ENCODE peak calls at places on chromosomes 6 and 20, in six cellular contexts. One of them, this sample, is unnamed.

GRCh38 chr20:20371133-20371532 is 3.2 kb downstream of the INSM1 start:
- DNase-seq in spleen: no peak
- DNase-seq in sigmoid colon: no peak
- DNase-seq in IMR-90: no peak
- DNase-seq in left lung: no peak
- DNase-seq in endothelial cell of umbilical vein: no peak
- DNase-seq in this sample: no peak

GRCh38 chr6:29451471-29452193 is 5.2 kb downstream of the OR11A1 start:
- DNase-seq in spleen: no peak
- DNase-seq in sigmoid colon: no peak
- DNase-seq in IMR-90: no peak
- DNase-seq in left lung: no peak
- DNase-seq in endothelial cell of umbilical vein: no peak
- DNase-seq in this sample: no peak

GRCh38 chr6:7461416-7461815 is 71.8 kb downstream of the RIOK1 start:
- DNase-seq in spleen: no peak
- DNase-seq in sigmoid colon: peak; percentile 1
- DNase-seq in IMR-90: peak; percentile 12
- DNase-seq in left lung: no peak
- DNase-seq in endothelial cell of umbilical vein: no peak
- DNase-seq in this sample: no peak

GRCh38 chr20:4476903-4477302 is 244.8 kb upstream of the PRND start:
- DNase-seq in spleen: no peak
- DNase-seq in sigmoid colon: no peak
- DNase-seq in IMR-90: no peak
- DNase-seq in left lung: no peak
- DNase-seq in endothelial cell of umbilical vein: no peak
- DNase-seq in this sample: no peak

GRCh38 chr20:56928007-56928406 is 298.9 kb downstream of the TFAP2C start:
- DNase-seq in spleen: no peak
- DNase-seq in sigmoid colon: peak; percentile 8
- DNase-seq in IMR-90: no peak
- DNase-seq in left lung: no peak
- DNase-seq in endothelial cell of umbilical vein: no peak
- DNase-seq in this sample: no peak

GRCh38 chr6:134117409-134117808 is 65.0 kb upstream of the SLC2A12 start:
- DNase-seq in spleen: no peak
- DNase-seq in sigmoid colon: no peak
- DNase-seq in IMR-90: peak; percentile 59
- DNase-seq in left lung: no peak
- DNase-seq in endothelial cell of umbilical vein: no peak
- DNase-seq in this sample: no peak

GRCh38 chr6:2862712-2863174 is 21.1 kb upstream of the SERPINB1 start:
- DNase-seq in spleen: no peak
- DNase-seq in sigmoid colon: no peak
- DNase-seq in IMR-90: no peak
- DNase-seq in left lung: no peak
- DNase-seq in endothelial cell of umbilical vein: no peak
- DNase-seq in this sample: no peak

GRCh38 chr6:25122622-25123237 is 156.4 kb upstream of the CARMIL1 start:
- DNase-seq in spleen: no peak
- DNase-seq in sigmoid colon: no peak
- DNase-seq in IMR-90: no peak
- DNase-seq in left lung: no peak
- DNase-seq in endothelial cell of umbilical vein: peak; percentile 20
- DNase-seq in this sample: no peak

GRCh38 chr6:21061892-21062291 is 527.6 kb downstream of the CDKAL1 start:
- DNase-seq in spleen: no peak
- DNase-seq in sigmoid colon: no peak
- DNase-seq in IMR-90: no peak
- DNase-seq in left lung: no peak
- DNase-seq in endothelial cell of umbilical vein: no peak
- DNase-seq in this sample: no peak

GRCh38 chr6:156280131-156280530 is 497.0 kb upstream of the ARID1B start:
- DNase-seq in spleen: no peak
- DNase-seq in sigmoid colon: no peak
- DNase-seq in IMR-90: no peak
- DNase-seq in left lung: no peak
- DNase-seq in endothelial cell of umbilical vein: no peak
- DNase-seq in this sample: no peak

GRCh38 chr6:79224005-79224404 is 10.5 kb downstream of the HMGN3 start:
- DNase-seq in spleen: no peak
- DNase-seq in sigmoid colon: no peak
- DNase-seq in IMR-90: no peak
- DNase-seq in left lung: no peak
- DNase-seq in endothelial cell of umbilical vein: no peak
- DNase-seq in this sample: no peak

GRCh38 chr6:2949536-2950083 is 21.8 kb downstream of the SERPINB6 start:
- DNase-seq in spleen: no peak
- DNase-seq in sigmoid colon: no peak
- DNase-seq in IMR-90: no peak
- DNase-seq in left lung: no peak
- DNase-seq in endothelial cell of umbilical vein: no peak
- DNase-seq in this sample: no peak

GRCh38 chr20:19254086-19254821 is 41.8 kb downstream of the SLC24A3 start:
- DNase-seq in spleen: no peak
- DNase-seq in sigmoid colon: no peak
- DNase-seq in IMR-90: no peak
- DNase-seq in left lung: no peak
- DNase-seq in endothelial cell of umbilical vein: no peak
- DNase-seq in this sample: no peak

GRCh38 chr6:89321571-89321970 is 6.5 kb upstream of the GABRR2 start:
- DNase-seq in spleen: no peak
- DNase-seq in sigmoid colon: no peak
- DNase-seq in IMR-90: no peak
- DNase-seq in left lung: no peak
- DNase-seq in endothelial cell of umbilical vein: no peak
- DNase-seq in this sample: no peak

GRCh38 chr6:137494281-137494966 is at the start of gene OLIG3:
- DNase-seq in spleen: no peak
- DNase-seq in sigmoid colon: no peak
- DNase-seq in IMR-90: no peak
- DNase-seq in left lung: no peak
- DNase-seq in endothelial cell of umbilical vein: no peak
- DNase-seq in this sample: no peak

GRCh38 chr20:58797371-58798050 is 53.2 kb downstream of the GNAS-AS1 start:
- DNase-seq in spleen: no peak
- DNase-seq in sigmoid colon: no peak
- DNase-seq in IMR-90: no peak
- DNase-seq in left lung: no peak
- DNase-seq in endothelial cell of umbilical vein: no peak
- DNase-seq in this sample: no peak

GRCh38 chr6:9437836-9438235 is 977.0 kb downstream of the TFAP2A start:
- DNase-seq in spleen: no peak
- DNase-seq in sigmoid colon: no peak
- DNase-seq in IMR-90: peak; percentile 59
- DNase-seq in left lung: no peak
- DNase-seq in endothelial cell of umbilical vein: no peak
- DNase-seq in this sample: no peak

GRCh38 chr20:57667924-57668782 is 41.7 kb downstream of the PMEPA1 start:
- DNase-seq in spleen: no peak
- DNase-seq in sigmoid colon: no peak
- DNase-seq in IMR-90: no peak
- DNase-seq in left lung: peak; percentile 68
- DNase-seq in endothelial cell of umbilical vein: no peak
- DNase-seq in this sample: no peak

GRCh38 chr20:38198238-38198861 is 33.3 kb upstream of the TGM2 start:
- DNase-seq in spleen: no peak
- DNase-seq in sigmoid colon: peak; percentile 50
- DNase-seq in IMR-90: peak; percentile 73
- DNase-seq in left lung: no peak
- DNase-seq in endothelial cell of umbilical vein: no peak
- DNase-seq in this sample: no peak

GRCh38 chr6:163319609-163320366 is 94.7 kb upstream of the QKI start:
- DNase-seq in spleen: no peak
- DNase-seq in sigmoid colon: no peak
- DNase-seq in IMR-90: no peak
- DNase-seq in left lung: no peak
- DNase-seq in endothelial cell of umbilical vein: no peak
- DNase-seq in this sample: no peak

GRCh38 chr6:45486739-45487138 is 109.0 kb upstream of the SUPT3H start:
- DNase-seq in spleen: no peak
- DNase-seq in sigmoid colon: no peak
- DNase-seq in IMR-90: no peak
- DNase-seq in left lung: no peak
- DNase-seq in endothelial cell of umbilical vein: no peak
- DNase-seq in this sample: no peak

GRCh38 chr6:12356983-12357972 is 67.1 kb downstream of the EDN1 start:
- DNase-seq in spleen: no peak
- DNase-seq in sigmoid colon: no peak
- DNase-seq in IMR-90: no peak
- DNase-seq in left lung: no peak
- DNase-seq in endothelial cell of umbilical vein: no peak
- DNase-seq in this sample: no peak

GRCh38 chr6:41736207-41736710 is 851 bp upstream of the TFEB start:
- DNase-seq in spleen: peak; percentile 68
- DNase-seq in sigmoid colon: no peak
- DNase-seq in IMR-90: no peak
- DNase-seq in left lung: peak; percentile 27
- DNase-seq in endothelial cell of umbilical vein: peak; percentile 26
- DNase-seq in this sample: no peak

GRCh38 chr20:33158637-33159385 is 9.1 kb upstream of the BPIFA2 start:
- DNase-seq in spleen: no peak
- DNase-seq in sigmoid colon: no peak
- DNase-seq in IMR-90: no peak
- DNase-seq in left lung: no peak
- DNase-seq in endothelial cell of umbilical vein: no peak
- DNase-seq in this sample: no peak

GRCh38 chr6:123316733-123317323 is 319.9 kb downstream of the TRDN start:
- DNase-seq in spleen: no peak
- DNase-seq in sigmoid colon: no peak
- DNase-seq in IMR-90: peak; percentile 4
- DNase-seq in left lung: no peak
- DNase-seq in endothelial cell of umbilical vein: peak; percentile 14
- DNase-seq in this sample: no peak

DNA sequence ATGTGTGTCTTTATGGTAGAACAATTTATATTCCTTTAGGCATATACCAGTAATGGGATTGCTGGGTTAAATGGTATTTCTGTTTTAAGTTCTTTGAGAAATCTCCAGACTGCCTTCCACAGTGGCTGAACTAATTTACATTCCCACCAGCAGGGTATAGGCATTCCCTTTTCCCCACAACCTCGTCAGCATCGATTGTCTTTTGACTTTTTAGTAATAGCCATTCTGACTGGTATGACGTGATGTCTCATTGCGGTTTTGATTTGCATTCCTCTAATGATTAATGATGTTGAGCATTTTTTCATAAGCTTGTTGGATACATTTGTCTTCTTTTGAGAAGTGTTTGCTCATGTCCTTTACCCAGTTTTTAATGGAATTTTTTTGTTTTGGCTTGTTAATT is 5.3 kb upstream of the TASP1 start:
- DNase-seq in spleen: no peak
- DNase-seq in sigmoid colon: no peak
- DNase-seq in IMR-90: no peak
- DNase-seq in left lung: no peak
- DNase-seq in endothelial cell of umbilical vein: no peak
- DNase-seq in this sample: no peak
- TF ChIP-seq CTCF in spleen: no peak
- TF ChIP-seq CTCF in sigmoid colon: no peak
- TF ChIP-seq CTCF in IMR-90: peak; percentile 6
- TF ChIP-seq CTCF in left lung: no peak
- TF ChIP-seq CTCF in endothelial cell of umbilical vein: no peak
- TF ChIP-seq CTCF in this sample: no peak

GRCh38 chr6:112087136-112087908 is at the start of the genes FAM229B and TUBE1:
- DNase-seq in spleen: peak; percentile 98
- DNase-seq in sigmoid colon: peak; percentile 96
- DNase-seq in IMR-90: peak; percentile 98
- DNase-seq in left lung: peak; percentile 97
- DNase-seq in endothelial cell of umbilical vein: peak; percentile 97
- DNase-seq in this sample: peak; percentile 90
- H3K27ac ChIP-seq in spleen: peak within 1 kb of the TSS; percentile 87
- H3K27ac ChIP-seq in sigmoid colon: peak within 1 kb of the TSS; percentile 88
- H3K27ac ChIP-seq in IMR-90: peak within 1 kb of the TSS; percentile 65
- H3K27ac ChIP-seq in left lung: peak within 1 kb of the TSS; percentile 84
- H3K27ac ChIP-seq in endothelial cell of umbilical vein: peak within 1 kb of the TSS; percentile 49
- H3K27ac ChIP-seq in this sample: peak within 1 kb of the TSS; percentile 91

GRCh38 chr20:23663180-23663579 is 25.4 kb upstream of the CST3 start:
- DNase-seq in spleen: no peak
- DNase-seq in sigmoid colon: no peak
- DNase-seq in IMR-90: no peak
- DNase-seq in left lung: no peak
- DNase-seq in endothelial cell of umbilical vein: no peak
- DNase-seq in this sample: no peak
- TF ChIP-seq CTCF in spleen: no peak
- TF ChIP-seq CTCF in sigmoid colon: no peak
- TF ChIP-seq CTCF in IMR-90: no peak
- TF ChIP-seq CTCF in left lung: no peak
- TF ChIP-seq CTCF in endothelial cell of umbilical vein: no peak
- TF ChIP-seq CTCF in this sample: no peak

GRCh38 chr20:62117658-62118057 is 4.6 kb upstream of the LSM14B start:
- DNase-seq in spleen: peak; percentile 93
- DNase-seq in sigmoid colon: no peak
- DNase-seq in IMR-90: no peak
- DNase-seq in left lung: no peak
- DNase-seq in endothelial cell of umbilical vein: no peak
- DNase-seq in this sample: no peak

GRCh38 chr20:62118113-62119043 is 3.9 kb upstream of the LSM14B start:
- DNase-seq in spleen: no peak
- DNase-seq in sigmoid colon: no peak
- DNase-seq in IMR-90: no peak
- DNase-seq in left lung: no peak
- DNase-seq in endothelial cell of umbilical vein: no peak
- DNase-seq in this sample: no peak

GRCh38 chr20:62116558-62117361 is 5.5 kb upstream of the LSM14B start:
- DNase-seq in spleen: no peak
- DNase-seq in sigmoid colon: no peak
- DNase-seq in IMR-90: no peak
- DNase-seq in left lung: no peak
- DNase-seq in endothelial cell of umbilical vein: no peak
- DNase-seq in this sample: no peak

GRCh38 chr20:62119101-62119500 is 3.2 kb upstream of the LSM14B start:
- DNase-seq in spleen: no peak
- DNase-seq in sigmoid colon: no peak
- DNase-seq in IMR-90: no peak
- DNase-seq in left lung: no peak
- DNase-seq in endothelial cell of umbilical vein: no peak
- DNase-seq in this sample: no peak

GRCh38 chr20:62117362-62117646 is 5.0 kb upstream of the LSM14B start:
- DNase-seq in spleen: no peak
- DNase-seq in sigmoid colon: no peak
- DNase-seq in IMR-90: no peak
- DNase-seq in left lung: no peak
- DNase-seq in endothelial cell of umbilical vein: no peak
- DNase-seq in this sample: no peak
- H3K27ac ChIP-seq in spleen: no peak overlapping the region
- H3K27ac ChIP-seq in sigmoid colon: no peak overlapping the region
- H3K27ac ChIP-seq in IMR-90: no peak overlapping the region
- H3K27ac ChIP-seq in left lung: no peak overlapping the region
- H3K27ac ChIP-seq in endothelial cell of umbilical vein: no peak overlapping the region
- H3K27ac ChIP-seq in this sample: no peak overlapping the region

DNA sequence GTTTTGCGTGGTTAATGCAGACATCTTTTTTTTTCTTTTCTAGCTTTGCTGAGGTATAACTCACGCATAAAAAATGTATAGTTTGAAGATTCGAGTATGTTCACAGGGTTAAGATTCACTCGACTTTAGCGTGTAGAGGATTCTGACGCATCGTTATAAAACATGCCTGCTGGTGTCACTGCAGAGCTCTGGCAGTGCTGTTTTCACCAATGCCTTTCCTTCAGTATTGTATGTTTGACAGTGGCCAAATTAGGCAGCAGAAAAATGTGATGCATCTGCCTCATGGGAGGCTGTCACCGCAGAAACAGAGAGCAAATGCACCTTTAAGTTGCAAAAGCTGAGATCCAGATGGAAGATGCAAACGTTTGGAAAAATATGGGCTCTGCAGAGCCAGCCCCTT is 18.0 kb upstream of the SIRPB2 start:
- DNase-seq in spleen: no peak
- DNase-seq in sigmoid colon: no peak
- DNase-seq in IMR-90: peak; percentile 37
- DNase-seq in left lung: no peak
- DNase-seq in endothelial cell of umbilical vein: peak; percentile 36
- DNase-seq in this sample: no peak
- TF ChIP-seq CTCF in spleen: peak; percentile 24
- TF ChIP-seq CTCF in sigmoid colon: no peak
- TF ChIP-seq CTCF in IMR-90: peak; percentile 36
- TF ChIP-seq CTCF in left lung: no peak
- TF ChIP-seq CTCF in endothelial cell of umbilical vein: peak; percentile 48
- TF ChIP-seq CTCF in this sample: no peak

This sample was measured in breast epithelium.